ENCODE peak calls at places on chromosome 16, in six cellular contexts. One of them, this sample, is unnamed.

GRCh38 chr16:85361441-85362118 is 249.3 kb upstream of the CIBAR2 start:
- DNase-seq in fibroblast of mammary gland: no peak
- DNase-seq in bronchial epithelial cell: no peak
- DNase-seq in cardiac fibroblast: no peak
- DNase-seq in CD8-positive, alpha-beta memory T cell: no peak
- DNase-seq in naive thymus-derived CD4-positive, alpha-beta T cell: no peak
- DNase-seq in this sample: no peak

GRCh38 chr16:63447121-63447520 is 1410.9 kb upstream of the CDH8 start:
- DNase-seq in fibroblast of mammary gland: no peak
- DNase-seq in bronchial epithelial cell: no peak
- DNase-seq in cardiac fibroblast: no peak
- DNase-seq in CD8-positive, alpha-beta memory T cell: no peak
- DNase-seq in naive thymus-derived CD4-positive, alpha-beta T cell: no peak
- DNase-seq in this sample: no peak

GRCh38 chr16:69820926-69821541 is 58.9 kb downstream of the WWP2 start:
- DNase-seq in fibroblast of mammary gland: peak
- DNase-seq in bronchial epithelial cell: no peak
- DNase-seq in cardiac fibroblast: no peak
- DNase-seq in CD8-positive, alpha-beta memory T cell: no peak
- DNase-seq in naive thymus-derived CD4-positive, alpha-beta T cell: no peak
- DNase-seq in this sample: no peak

GRCh38 chr16:80158766-80159165 is 382.0 kb upstream of the DYNLRB2 start:
- DNase-seq in fibroblast of mammary gland: peak
- DNase-seq in bronchial epithelial cell: peak
- DNase-seq in cardiac fibroblast: peak
- DNase-seq in CD8-positive, alpha-beta memory T cell: no peak
- DNase-seq in naive thymus-derived CD4-positive, alpha-beta T cell: no peak
- DNase-seq in this sample: no peak

GRCh38 chr16:80682435-80683070 is 121.8 kb downstream of the CDYL2 start:
- DNase-seq in fibroblast of mammary gland: peak
- DNase-seq in bronchial epithelial cell: peak
- DNase-seq in cardiac fibroblast: peak
- DNase-seq in CD8-positive, alpha-beta memory T cell: no peak
- DNase-seq in naive thymus-derived CD4-positive, alpha-beta T cell: no peak
- DNase-seq in this sample: no peak

GRCh38 chr16:84823484-84823883 is 3.7 kb downstream of the CRISPLD2 start:
- DNase-seq in fibroblast of mammary gland: peak
- DNase-seq in bronchial epithelial cell: no peak
- DNase-seq in cardiac fibroblast: peak
- DNase-seq in CD8-positive, alpha-beta memory T cell: no peak
- DNase-seq in naive thymus-derived CD4-positive, alpha-beta T cell: no peak
- DNase-seq in this sample: no peak

GRCh38 chr16:3131755-3132377 is 3.0 kb upstream of the ZNF213 start:
- DNase-seq in fibroblast of mammary gland: peak
- DNase-seq in bronchial epithelial cell: peak
- DNase-seq in cardiac fibroblast: peak
- DNase-seq in CD8-positive, alpha-beta memory T cell: no peak
- DNase-seq in naive thymus-derived CD4-positive, alpha-beta T cell: no peak
- DNase-seq in this sample: peak

GRCh38 chr16:81261049-81261648 is 22.7 kb downstream of the BCO1 start:
- DNase-seq in fibroblast of mammary gland: peak
- DNase-seq in bronchial epithelial cell: peak
- DNase-seq in cardiac fibroblast: peak
- DNase-seq in CD8-positive, alpha-beta memory T cell: no peak
- DNase-seq in naive thymus-derived CD4-positive, alpha-beta T cell: peak
- DNase-seq in this sample: peak

GRCh38 chr16:73062640-73063283 is 14.8 kb upstream of the ZFHX3 start:
- DNase-seq in fibroblast of mammary gland: no peak
- DNase-seq in bronchial epithelial cell: no peak
- DNase-seq in cardiac fibroblast: peak
- DNase-seq in CD8-positive, alpha-beta memory T cell: no peak
- DNase-seq in naive thymus-derived CD4-positive, alpha-beta T cell: no peak
- DNase-seq in this sample: no peak

GRCh38 chr16:57788252-57788841 is 13.9 kb downstream of the KIFC3 start:
- DNase-seq in fibroblast of mammary gland: no peak
- DNase-seq in bronchial epithelial cell: no peak
- DNase-seq in cardiac fibroblast: no peak
- DNase-seq in CD8-positive, alpha-beta memory T cell: no peak
- DNase-seq in naive thymus-derived CD4-positive, alpha-beta T cell: no peak
- DNase-seq in this sample: no peak

GRCh38 chr16:8859913-8860881 is 8.6 kb downstream of the CARHSP1 start:
- DNase-seq in fibroblast of mammary gland: peak
- DNase-seq in bronchial epithelial cell: no peak
- DNase-seq in cardiac fibroblast: peak
- DNase-seq in CD8-positive, alpha-beta memory T cell: peak
- DNase-seq in naive thymus-derived CD4-positive, alpha-beta T cell: no peak
- DNase-seq in this sample: no peak

GRCh38 chr16:4330277-4330882 is 14.5 kb downstream of the GLIS2 start:
- DNase-seq in fibroblast of mammary gland: peak
- DNase-seq in bronchial epithelial cell: no peak
- DNase-seq in cardiac fibroblast: peak
- DNase-seq in CD8-positive, alpha-beta memory T cell: peak
- DNase-seq in naive thymus-derived CD4-positive, alpha-beta T cell: peak
- DNase-seq in this sample: no peak

GRCh38 chr16:4329354-4329775 is 13.5 kb downstream of the GLIS2 start:
- DNase-seq in fibroblast of mammary gland: no peak
- DNase-seq in bronchial epithelial cell: no peak
- DNase-seq in cardiac fibroblast: no peak
- DNase-seq in CD8-positive, alpha-beta memory T cell: no peak
- DNase-seq in naive thymus-derived CD4-positive, alpha-beta T cell: no peak
- DNase-seq in this sample: no peak

GRCh38 chr16:4327782-4328579 is 12.1 kb downstream of the GLIS2 start:
- DNase-seq in fibroblast of mammary gland: peak
- DNase-seq in bronchial epithelial cell: peak
- DNase-seq in cardiac fibroblast: peak
- DNase-seq in CD8-positive, alpha-beta memory T cell: peak
- DNase-seq in naive thymus-derived CD4-positive, alpha-beta T cell: peak
- DNase-seq in this sample: no peak

GRCh38 chr16:4327386-4327781 is 11.5 kb downstream of the GLIS2 start:
- DNase-seq in fibroblast of mammary gland: no peak
- DNase-seq in bronchial epithelial cell: no peak
- DNase-seq in cardiac fibroblast: no peak
- DNase-seq in CD8-positive, alpha-beta memory T cell: no peak
- DNase-seq in naive thymus-derived CD4-positive, alpha-beta T cell: no peak
- DNase-seq in this sample: no peak

DNA sequence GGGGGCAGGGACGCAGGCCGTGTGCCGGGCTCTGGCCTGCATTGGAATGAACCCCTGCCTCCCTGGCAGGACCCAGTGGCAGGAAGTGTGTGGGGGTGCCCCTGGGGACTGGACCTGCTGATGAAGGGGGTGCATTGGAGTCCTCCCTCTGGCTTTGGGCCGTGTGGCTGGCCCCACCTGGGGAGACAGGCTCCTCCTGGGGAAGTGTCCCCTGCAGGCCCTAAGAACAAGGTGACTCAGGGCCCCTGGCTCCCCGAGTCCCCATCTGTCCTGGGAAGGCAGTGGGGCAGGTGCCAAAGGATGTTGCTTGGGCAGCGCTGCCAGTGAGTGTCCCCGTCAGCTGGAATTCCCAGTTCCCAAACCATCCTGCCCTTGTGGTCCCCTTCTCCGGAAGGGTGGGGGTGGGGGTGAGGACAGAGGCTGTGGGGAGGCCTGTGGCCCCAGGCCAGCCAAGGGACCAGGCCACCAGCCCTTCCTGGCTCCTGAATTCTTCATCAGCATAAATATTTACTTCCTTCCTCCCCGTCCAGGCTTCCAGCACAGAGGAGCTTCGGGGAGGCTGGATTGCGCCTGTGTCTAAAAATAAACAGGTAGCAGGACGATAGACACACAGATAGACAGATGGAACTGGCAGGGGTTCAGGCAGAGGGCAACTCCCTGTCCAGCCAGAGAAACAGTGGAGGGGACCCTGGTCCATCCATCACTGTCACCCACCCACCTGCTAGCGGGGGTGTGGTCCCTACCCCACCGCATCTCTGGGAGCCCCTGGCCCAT is 12.9 kb downstream of the GLIS2 start:
- DNase-seq in fibroblast of mammary gland: no peak
- DNase-seq in bronchial epithelial cell: no peak
- DNase-seq in cardiac fibroblast: no peak
- DNase-seq in CD8-positive, alpha-beta memory T cell: no peak
- DNase-seq in naive thymus-derived CD4-positive, alpha-beta T cell: no peak
- DNase-seq in this sample: no peak
- H3K4me3 ChIP-seq in fibroblast of mammary gland: no peak
- H3K4me3 ChIP-seq in bronchial epithelial cell: no peak
- H3K4me3 ChIP-seq in cardiac fibroblast: no peak
- H3K4me3 ChIP-seq in CD8-positive, alpha-beta memory T cell: no peak
- H3K4me3 ChIP-seq in naive thymus-derived CD4-positive, alpha-beta T cell: no peak
- H3K4me3 ChIP-seq in this sample: no peak

GRCh38 chr16:1530883-1531637 is 2.4 kb upstream of the TMEM204 start:
- DNase-seq in fibroblast of mammary gland: peak
- DNase-seq in bronchial epithelial cell: no peak
- DNase-seq in cardiac fibroblast: peak
- DNase-seq in CD8-positive, alpha-beta memory T cell: no peak
- DNase-seq in naive thymus-derived CD4-positive, alpha-beta T cell: no peak
- DNase-seq in this sample: no peak
- H3K4me3 ChIP-seq in fibroblast of mammary gland: no peak
- H3K4me3 ChIP-seq in bronchial epithelial cell: no peak
- H3K4me3 ChIP-seq in cardiac fibroblast: no peak
- H3K4me3 ChIP-seq in CD8-positive, alpha-beta memory T cell: no peak
- H3K4me3 ChIP-seq in naive thymus-derived CD4-positive, alpha-beta T cell: no peak
- H3K4me3 ChIP-seq in this sample: no peak

DNA sequence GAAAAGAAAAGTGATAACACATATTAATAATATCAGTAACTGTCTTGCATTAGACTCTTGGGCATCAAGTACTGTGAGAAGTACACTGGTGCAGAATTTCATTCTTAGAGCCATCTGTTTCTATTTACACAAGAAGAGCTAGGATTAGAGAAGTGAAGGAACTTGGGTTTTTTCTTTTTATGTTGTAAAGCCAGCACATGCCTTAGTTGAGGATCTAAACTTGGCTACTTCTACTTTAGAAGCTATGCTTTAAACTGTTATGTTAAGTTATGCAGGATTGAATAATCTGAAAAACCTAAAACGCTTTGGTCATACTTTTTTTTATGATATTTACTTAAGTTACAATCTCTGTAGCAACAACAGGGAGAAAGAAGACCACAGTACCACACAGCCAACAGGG is 304.9 kb upstream of the GOT2 start:
- DNase-seq in fibroblast of mammary gland: no peak
- DNase-seq in bronchial epithelial cell: no peak
- DNase-seq in cardiac fibroblast: no peak
- DNase-seq in CD8-positive, alpha-beta memory T cell: no peak
- DNase-seq in naive thymus-derived CD4-positive, alpha-beta T cell: no peak
- DNase-seq in this sample: no peak
- H3K4me3 ChIP-seq in fibroblast of mammary gland: no peak
- H3K4me3 ChIP-seq in bronchial epithelial cell: no peak
- H3K4me3 ChIP-seq in cardiac fibroblast: no peak
- H3K4me3 ChIP-seq in CD8-positive, alpha-beta memory T cell: no peak
- H3K4me3 ChIP-seq in naive thymus-derived CD4-positive, alpha-beta T cell: no peak
- H3K4me3 ChIP-seq in this sample: no peak

DNA sequence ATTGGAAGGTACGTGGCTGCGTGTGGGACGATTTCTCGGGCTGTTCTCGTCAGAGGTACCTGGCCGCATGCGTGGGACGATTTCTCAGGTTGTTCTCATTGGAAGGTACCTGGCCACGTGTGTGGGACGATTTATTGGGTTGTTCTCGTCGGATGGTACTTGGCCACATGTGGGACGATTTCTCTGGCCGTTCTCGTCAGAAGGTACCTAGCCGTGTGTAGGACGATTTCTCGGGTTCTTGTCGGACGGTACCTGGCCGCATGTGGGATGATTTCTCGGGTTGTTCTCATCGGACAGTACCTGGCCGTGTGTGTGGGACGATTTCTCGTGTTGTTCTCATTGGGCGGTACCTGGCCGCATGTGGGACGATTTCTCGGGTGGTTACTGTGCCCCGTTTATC is 50.1 kb upstream of the GNG13 start:
- DNase-seq in fibroblast of mammary gland: no peak
- DNase-seq in bronchial epithelial cell: no peak
- DNase-seq in cardiac fibroblast: no peak
- DNase-seq in CD8-positive, alpha-beta memory T cell: no peak
- DNase-seq in naive thymus-derived CD4-positive, alpha-beta T cell: no peak
- DNase-seq in this sample: no peak
- H3K4me3 ChIP-seq in fibroblast of mammary gland: no peak
- H3K4me3 ChIP-seq in bronchial epithelial cell: no peak
- H3K4me3 ChIP-seq in cardiac fibroblast: no peak
- H3K4me3 ChIP-seq in CD8-positive, alpha-beta memory T cell: no peak
- H3K4me3 ChIP-seq in naive thymus-derived CD4-positive, alpha-beta T cell: no peak
- H3K4me3 ChIP-seq in this sample: no peak

GRCh38 chr16:68353366-68353765 is 42.5 kb downstream of the PRMT7 start:
- DNase-seq in fibroblast of mammary gland: no peak
- DNase-seq in bronchial epithelial cell: no peak
- DNase-seq in cardiac fibroblast: no peak
- DNase-seq in CD8-positive, alpha-beta memory T cell: no peak
- DNase-seq in naive thymus-derived CD4-positive, alpha-beta T cell: no peak
- DNase-seq in this sample: no peak

GRCh38 chr16:68351463-68351862 is 40.6 kb downstream of the PRMT7 start:
- DNase-seq in fibroblast of mammary gland: no peak
- DNase-seq in bronchial epithelial cell: no peak
- DNase-seq in cardiac fibroblast: no peak
- DNase-seq in CD8-positive, alpha-beta memory T cell: no peak
- DNase-seq in naive thymus-derived CD4-positive, alpha-beta T cell: no peak
- DNase-seq in this sample: no peak

GRCh38 chr16:68350951-68351350 is 40.1 kb downstream of the PRMT7 start:
- DNase-seq in fibroblast of mammary gland: no peak
- DNase-seq in bronchial epithelial cell: no peak
- DNase-seq in cardiac fibroblast: no peak
- DNase-seq in CD8-positive, alpha-beta memory T cell: no peak
- DNase-seq in naive thymus-derived CD4-positive, alpha-beta T cell: no peak
- DNase-seq in this sample: no peak

GRCh38 chr16:68349838-68350410 is 39.1 kb downstream of the PRMT7 start:
- DNase-seq in fibroblast of mammary gland: no peak
- DNase-seq in bronchial epithelial cell: no peak
- DNase-seq in cardiac fibroblast: no peak
- DNase-seq in CD8-positive, alpha-beta memory T cell: no peak
- DNase-seq in naive thymus-derived CD4-positive, alpha-beta T cell: no peak
- DNase-seq in this sample: no peak

DNA sequence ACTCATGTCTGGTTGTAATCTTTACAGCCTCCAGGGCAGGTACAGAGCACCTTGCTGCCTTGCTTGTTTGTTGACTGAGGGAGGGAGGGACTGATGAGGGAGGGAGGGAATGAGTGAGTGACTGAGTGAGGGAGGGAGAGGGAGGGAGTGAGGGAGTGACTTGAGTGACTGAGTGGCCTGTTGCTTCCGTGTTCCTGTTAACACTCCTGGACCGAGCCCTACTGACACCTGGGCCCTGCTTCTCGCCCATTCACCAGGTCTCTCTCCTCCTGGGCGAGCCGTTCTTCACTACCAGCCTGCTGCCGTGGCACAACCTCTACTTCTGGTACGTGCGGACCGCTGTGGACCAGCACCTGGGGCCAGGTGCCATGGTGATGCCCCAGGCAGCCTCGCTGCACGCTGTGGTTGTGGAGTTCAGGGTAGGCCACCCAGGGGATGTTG is 41.2 kb downstream of the PRMT7 start:
- DNase-seq in fibroblast of mammary gland: no peak
- DNase-seq in bronchial epithelial cell: peak
- DNase-seq in cardiac fibroblast: no peak
- DNase-seq in CD8-positive, alpha-beta memory T cell: no peak
- DNase-seq in naive thymus-derived CD4-positive, alpha-beta T cell: no peak
- DNase-seq in this sample: no peak
- H3K4me3 ChIP-seq in fibroblast of mammary gland: no peak
- H3K4me3 ChIP-seq in bronchial epithelial cell: no peak
- H3K4me3 ChIP-seq in cardiac fibroblast: no peak
- H3K4me3 ChIP-seq in CD8-positive, alpha-beta memory T cell: no peak
- H3K4me3 ChIP-seq in naive thymus-derived CD4-positive, alpha-beta T cell: no peak
- H3K4me3 ChIP-seq in this sample: no peak